ENCODE peak calls at places on chromosome 9, in six cellular contexts. D is NCI-H774, W is foreskin melanocyte, N is HFFc6, E is bronchial epithelial cell, Q is K562. R is an unnamed sample.

GRCh38 chr9:73527521-73527920 is 375.9 kb downstream of the ANXA1 start:
- DNase-seq in Q (no peak), N (no peak), W (no peak), D (no peak), E (peak), R (no peak)

GRCh38 chr9:3446313-3446712 is 79.5 kb downstream of the RFX3 start:
- DNase-seq in D (no peak), Q (no peak), W (no peak), E (no peak), N (no peak), R (no peak)

GRCh38 chr9:2479056-2479565 is 142.5 kb upstream of the VLDLR start:
- DNase-seq in D (no peak), W (no peak), N (no peak), Q (no peak), E (peak), R (no peak)

GRCh38 chr9:131720330-131720729 is 19.5 kb downstream of the RAPGEF1 start:
- DNase-seq in Q (no peak), D (no peak), N (no peak), W (no peak), E (no peak), R (no peak)

GRCh38 chr9:21506910-21507795 is 25.0 kb upstream of the IFNE start:
- DNase-seq in D (no peak), Q (no peak), E (peak), W (peak), N (peak), R (no peak)

GRCh38 chr9:109319631-109320233 is 1.1 kb downstream of the EPB41L4B start:
- DNase-seq in Q (no peak), W (no peak), E (no peak), N (no peak), D (no peak), R (no peak)

GRCh38 chr9:34958411-34958982 is 412 bp downstream of the PHF24 start:
- DNase-seq in E (no peak), W (no peak), D (no peak), N (no peak), Q (no peak), R (no peak)

GRCh38 chr9:3740690-3741419 is 215.1 kb upstream of the RFX3 start:
- DNase-seq in Q (no peak), W (no peak), D (no peak), N (peak), E (peak), R (no peak)

GRCh38 chr9:116842658-116843057 is 155.6 kb downstream of the TRIM32 start:
- DNase-seq in E (peak), D (no peak), W (no peak), N (no peak), Q (peak), R (no peak)

GRCh38 chr9:36772449-36773370 is 200.0 kb downstream of the MELK start:
- DNase-seq in E (peak), W (no peak), N (peak), Q (no peak), D (no peak), R (no peak)

GRCh38 chr9:123637940-123638634 is 282.1 kb downstream of the CRB2 start:
- DNase-seq in N (no peak), E (peak), Q (peak), W (no peak), D (no peak), R (no peak)

GRCh38 chr9:73146113-73146815 is 5.4 kb upstream of the ANXA1 start:
- DNase-seq in D (no peak), E (no peak), W (no peak), N (no peak), Q (no peak), R (no peak)

GRCh38 chr9:91905958-91906585 is 44.0 kb downstream of the ROR2 start:
- DNase-seq in N (no peak), Q (peak), W (no peak), E (no peak), D (no peak), R (no peak)

GRCh38 chr9:86550411-86550810 is 196.2 kb upstream of the TUT7 start:
- DNase-seq in W (no peak), E (no peak), Q (no peak), N (no peak), D (no peak), R (no peak)

GRCh38 chr9:4572184-4572826 is 82.0 kb downstream of the SLC1A1 start:
- DNase-seq in E (peak), D (no peak), W (no peak), Q (no peak), N (no peak), R (no peak)

GRCh38 chr9:101409079-101409477 is 10.4 kb downstream of the ZNF189 start:
- DNase-seq in E (no peak), N (no peak), Q (no peak), D (no peak), W (no peak), R (no peak)

GRCh38 chr9:110691002-110691549 is 22.5 kb downstream of the MUSK start:
- DNase-seq in D (no peak), Q (peak), E (peak), W (peak), N (peak), R (no peak)

GRCh38 chr9:127036437-127036836 is 86.0 kb downstream of the ANGPTL2 start:
- DNase-seq in D (no peak), W (no peak), N (no peak), Q (no peak), E (no peak), R (no peak)

GRCh38 chr9:78938821-78939220 is 632.9 kb upstream of the TLE4 start:
- DNase-seq in Q (no peak), E (no peak), W (no peak), D (no peak), N (no peak), R (no peak)

GRCh38 chr9:114946013-114946412 is 15.6 kb upstream of the TNFSF8 start:
- DNase-seq in W (no peak), N (no peak), D (no peak), Q (no peak), E (no peak), R (no peak)

GRCh38 chr9:32394381-32395049 is 10.1 kb downstream of the ACO1 start:
- DNase-seq in E (peak), N (no peak), Q (no peak), W (no peak), D (no peak), R (no peak)

R was measured in NCI-H1092.